ENCODE peak calls at places on chromosomes 13 and 19, in five cellular contexts. One of them, this sample, is unnamed.

GRCh38 chr13:29676941-29677452 is 81.5 kb upstream of the SLC7A1 start:
- DNase-seq in fibroblast of pulmonary artery: no peak
- DNase-seq in AG04449: no peak
- DNase-seq in fibroblast of lung: peak
- DNase-seq in AG09309: no peak
- DNase-seq in this sample: peak

GRCh38 chr13:27622102-27622820 is 569 bp downstream of the POLR1D start:
- DNase-seq in fibroblast of pulmonary artery: peak
- DNase-seq in AG04449: no peak
- DNase-seq in fibroblast of lung: no peak
- DNase-seq in AG09309: no peak
- DNase-seq in this sample: peak

GRCh38 chr19:15551183-15552004 is 43.1 kb downstream of the CYP4F22 start:
- DNase-seq in fibroblast of pulmonary artery: peak
- DNase-seq in AG04449: no peak
- DNase-seq in fibroblast of lung: no peak
- DNase-seq in AG09309: no peak
- DNase-seq in this sample: peak

GRCh38 chr13:39102981-39103490 is 64.8 kb downstream of the NHLRC3 start:
- DNase-seq in fibroblast of pulmonary artery: no peak
- DNase-seq in AG04449: no peak
- DNase-seq in fibroblast of lung: no peak
- DNase-seq in AG09309: no peak
- DNase-seq in this sample: no peak

GRCh38 chr19:21126078-21126477 is 15.8 kb upstream of the ZNF431 start:
- DNase-seq in fibroblast of pulmonary artery: no peak
- DNase-seq in AG04449: no peak
- DNase-seq in fibroblast of lung: no peak
- DNase-seq in AG09309: no peak
- DNase-seq in this sample: no peak

GRCh38 chr13:72886272-72887062 is 104.5 kb downstream of the PIBF1 start:
- DNase-seq in fibroblast of pulmonary artery: peak
- DNase-seq in AG04449: no peak
- DNase-seq in fibroblast of lung: peak
- DNase-seq in AG09309: peak
- DNase-seq in this sample: peak

GRCh38 chr13:107941345-107942029 is 273.8 kb downstream of the LIG4 start:
- DNase-seq in fibroblast of pulmonary artery: no peak
- DNase-seq in AG04449: no peak
- DNase-seq in fibroblast of lung: no peak
- DNase-seq in AG09309: no peak
- DNase-seq in this sample: no peak

GRCh38 chr13:34246511-34246910 is 428.6 kb downstream of the RFC3 start:
- DNase-seq in fibroblast of pulmonary artery: peak
- DNase-seq in AG04449: no peak
- DNase-seq in fibroblast of lung: peak
- DNase-seq in AG09309: no peak
- DNase-seq in this sample: peak

GRCh38 chr13:108120332-108120731 is 95.0 kb downstream of the LIG4 start:
- DNase-seq in fibroblast of pulmonary artery: no peak
- DNase-seq in AG04449: no peak
- DNase-seq in fibroblast of lung: no peak
- DNase-seq in AG09309: no peak
- DNase-seq in this sample: no peak

GRCh38 chr13:46010148-46010547 is 42.4 kb downstream of the ZC3H13 start:
- DNase-seq in fibroblast of pulmonary artery: peak
- DNase-seq in AG04449: no peak
- DNase-seq in fibroblast of lung: no peak
- DNase-seq in AG09309: no peak
- DNase-seq in this sample: peak

GRCh38 chr13:95540848-95541247 is 11.7 kb upstream of the CLDN10 start:
- DNase-seq in fibroblast of pulmonary artery: no peak
- DNase-seq in AG04449: no peak
- DNase-seq in fibroblast of lung: no peak
- DNase-seq in AG09309: no peak
- DNase-seq in this sample: no peak

GRCh38 chr19:35716735-35716984 is 1.1 kb upstream of the KMT2B start:
- DNase-seq in fibroblast of pulmonary artery: no peak
- DNase-seq in AG04449: no peak
- DNase-seq in fibroblast of lung: no peak
- DNase-seq in AG09309: no peak
- DNase-seq in this sample: no peak

GRCh38 chr19:4027146-4027545 is 19.6 kb downstream of the PIAS4 start:
- DNase-seq in fibroblast of pulmonary artery: no peak
- DNase-seq in AG04449: no peak
- DNase-seq in fibroblast of lung: no peak
- DNase-seq in AG09309: no peak
- DNase-seq in this sample: no peak

GRCh38 chr13:101035119-101035620 is 360.6 kb upstream of the TMTC4 start:
- DNase-seq in fibroblast of pulmonary artery: no peak
- DNase-seq in AG04449: no peak
- DNase-seq in fibroblast of lung: no peak
- DNase-seq in AG09309: no peak
- DNase-seq in this sample: no peak

GRCh38 chr19:291561-292280 is 518 bp upstream of the PLPP2 start:
- DNase-seq in fibroblast of pulmonary artery: no peak
- DNase-seq in AG04449: no peak
- DNase-seq in fibroblast of lung: no peak
- DNase-seq in AG09309: no peak
- DNase-seq in this sample: no peak

GRCh38 chr13:110525328-110526319 is 35.9 kb downstream of the RAB20 start:
- DNase-seq in fibroblast of pulmonary artery: no peak
- DNase-seq in AG04449: no peak
- DNase-seq in fibroblast of lung: no peak
- DNase-seq in AG09309: no peak
- DNase-seq in this sample: no peak

GRCh38 chr13:41470187-41470586 is 12.8 kb downstream of the RGCC start:
- DNase-seq in fibroblast of pulmonary artery: no peak
- DNase-seq in AG04449: no peak
- DNase-seq in fibroblast of lung: no peak
- DNase-seq in AG09309: no peak
- DNase-seq in this sample: no peak

GRCh38 chr13:111387026-111387871 is 66.8 kb downstream of the TEX29 start:
- DNase-seq in fibroblast of pulmonary artery: no peak
- DNase-seq in AG04449: no peak
- DNase-seq in fibroblast of lung: no peak
- DNase-seq in AG09309: no peak
- DNase-seq in this sample: no peak

GRCh38 chr13:91142572-91142971 is 204.9 kb upstream of the MIR17HG start:
- DNase-seq in fibroblast of pulmonary artery: peak
- DNase-seq in AG04449: no peak
- DNase-seq in fibroblast of lung: peak
- DNase-seq in AG09309: no peak
- DNase-seq in this sample: peak

GRCh38 chr19:53908106-53908932 is 759 bp upstream of the CACNG7 start:
- DNase-seq in fibroblast of pulmonary artery: peak
- DNase-seq in AG04449: no peak
- DNase-seq in fibroblast of lung: peak
- DNase-seq in AG09309: no peak
- DNase-seq in this sample: peak

GRCh38 chr13:113468029-113468428 is 14.7 kb upstream of the ADPRHL1 start:
- DNase-seq in fibroblast of pulmonary artery: no peak
- DNase-seq in AG04449: no peak
- DNase-seq in fibroblast of lung: no peak
- DNase-seq in AG09309: no peak
- DNase-seq in this sample: no peak

GRCh38 chr13:26623125-26623524 is 65.6 kb downstream of the WASF3 start:
- DNase-seq in fibroblast of pulmonary artery: no peak
- DNase-seq in AG04449: no peak
- DNase-seq in fibroblast of lung: no peak
- DNase-seq in AG09309: no peak
- DNase-seq in this sample: peak

GRCh38 chr13:75764251-75764650 is 128.1 kb downstream of the LMO7 start:
- DNase-seq in fibroblast of pulmonary artery: no peak
- DNase-seq in AG04449: no peak
- DNase-seq in fibroblast of lung: no peak
- DNase-seq in AG09309: no peak
- DNase-seq in this sample: no peak

GRCh38 chr19:42140125-42140754 is 8.0 kb upstream of the POU2F2 start:
- DNase-seq in fibroblast of pulmonary artery: peak
- DNase-seq in AG04449: no peak
- DNase-seq in fibroblast of lung: peak
- DNase-seq in AG09309: no peak
- DNase-seq in this sample: peak

GRCh38 chr19:18657590-18658365 is 20.9 kb downstream of the KLHL26 start:
- DNase-seq in fibroblast of pulmonary artery: peak
- DNase-seq in AG04449: no peak
- DNase-seq in fibroblast of lung: peak
- DNase-seq in AG09309: peak
- DNase-seq in this sample: peak

GRCh38 chr13:91659583-91660415 is 261.4 kb downstream of the GPC5 start:
- DNase-seq in fibroblast of pulmonary artery: no peak
- DNase-seq in AG04449: no peak
- DNase-seq in fibroblast of lung: no peak
- DNase-seq in AG09309: no peak
- DNase-seq in this sample: no peak

GRCh38 chr19:34664870-34665269 is 12.1 kb downstream of the SCGB2B2 start:
- DNase-seq in fibroblast of pulmonary artery: no peak
- DNase-seq in AG04449: no peak
- DNase-seq in fibroblast of lung: no peak
- DNase-seq in AG09309: no peak
- DNase-seq in this sample: no peak

GRCh38 chr13:50208826-50209335 is 193.6 kb downstream of the KCNRG start:
- DNase-seq in fibroblast of pulmonary artery: peak
- DNase-seq in AG04449: peak
- DNase-seq in fibroblast of lung: peak
- DNase-seq in AG09309: peak
- DNase-seq in this sample: peak

GRCh38 chr13:50213526-50213925 is 198.3 kb downstream of the KCNRG start:
- DNase-seq in fibroblast of pulmonary artery: no peak
- DNase-seq in AG04449: no peak
- DNase-seq in fibroblast of lung: no peak
- DNase-seq in AG09309: no peak
- DNase-seq in this sample: no peak

GRCh38 chr13:50215389-50215788 is 200.1 kb downstream of the KCNRG start:
- DNase-seq in fibroblast of pulmonary artery: no peak
- DNase-seq in AG04449: no peak
- DNase-seq in fibroblast of lung: peak
- DNase-seq in AG09309: no peak
- DNase-seq in this sample: no peak

GRCh38 chr13:50214514-50214913 is 199.3 kb downstream of the KCNRG start:
- DNase-seq in fibroblast of pulmonary artery: no peak
- DNase-seq in AG04449: no peak
- DNase-seq in fibroblast of lung: no peak
- DNase-seq in AG09309: no peak
- DNase-seq in this sample: no peak

DNA sequence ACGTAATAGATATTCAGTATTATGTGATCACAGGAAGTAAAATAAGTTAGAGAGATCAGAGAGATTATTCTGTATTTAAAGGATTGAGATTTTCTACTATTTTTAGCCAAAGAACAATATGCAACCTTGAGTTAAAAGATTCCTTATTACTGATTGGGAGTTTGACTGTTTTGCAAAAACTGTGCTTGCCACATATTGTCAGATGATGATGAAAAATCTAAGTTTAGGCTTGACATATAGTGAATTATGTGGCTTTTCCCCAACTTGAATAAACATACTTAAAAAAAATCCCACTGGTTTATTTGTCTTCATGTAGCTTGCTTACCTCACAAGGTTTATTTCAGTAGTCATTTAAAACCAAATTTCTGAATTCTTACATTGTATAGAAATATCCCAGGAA is 194.4 kb downstream of the KCNRG start:
- DNase-seq in fibroblast of pulmonary artery: peak
- DNase-seq in AG04449: no peak
- DNase-seq in fibroblast of lung: no peak
- DNase-seq in AG09309: no peak
- DNase-seq in this sample: peak
- H3K4me3 ChIP-seq in fibroblast of pulmonary artery: no peak
- H3K4me3 ChIP-seq in AG04449: no peak
- H3K4me3 ChIP-seq in fibroblast of lung: no peak
- H3K4me3 ChIP-seq in AG09309: no peak
- H3K4me3 ChIP-seq in this sample: no peak

GRCh38 chr13:31538067-31539042 is 201.0 kb upstream of the RXFP2 start:
- DNase-seq in fibroblast of pulmonary artery: peak
- DNase-seq in AG04449: no peak
- DNase-seq in fibroblast of lung: peak
- DNase-seq in AG09309: no peak
- DNase-seq in this sample: peak
- TF ChIP-seq CTCF in fibroblast of pulmonary artery: peak
- TF ChIP-seq CTCF in AG04449: peak
- TF ChIP-seq CTCF in fibroblast of lung: peak
- TF ChIP-seq CTCF in AG09309: peak
- TF ChIP-seq CTCF in this sample: peak

DNA sequence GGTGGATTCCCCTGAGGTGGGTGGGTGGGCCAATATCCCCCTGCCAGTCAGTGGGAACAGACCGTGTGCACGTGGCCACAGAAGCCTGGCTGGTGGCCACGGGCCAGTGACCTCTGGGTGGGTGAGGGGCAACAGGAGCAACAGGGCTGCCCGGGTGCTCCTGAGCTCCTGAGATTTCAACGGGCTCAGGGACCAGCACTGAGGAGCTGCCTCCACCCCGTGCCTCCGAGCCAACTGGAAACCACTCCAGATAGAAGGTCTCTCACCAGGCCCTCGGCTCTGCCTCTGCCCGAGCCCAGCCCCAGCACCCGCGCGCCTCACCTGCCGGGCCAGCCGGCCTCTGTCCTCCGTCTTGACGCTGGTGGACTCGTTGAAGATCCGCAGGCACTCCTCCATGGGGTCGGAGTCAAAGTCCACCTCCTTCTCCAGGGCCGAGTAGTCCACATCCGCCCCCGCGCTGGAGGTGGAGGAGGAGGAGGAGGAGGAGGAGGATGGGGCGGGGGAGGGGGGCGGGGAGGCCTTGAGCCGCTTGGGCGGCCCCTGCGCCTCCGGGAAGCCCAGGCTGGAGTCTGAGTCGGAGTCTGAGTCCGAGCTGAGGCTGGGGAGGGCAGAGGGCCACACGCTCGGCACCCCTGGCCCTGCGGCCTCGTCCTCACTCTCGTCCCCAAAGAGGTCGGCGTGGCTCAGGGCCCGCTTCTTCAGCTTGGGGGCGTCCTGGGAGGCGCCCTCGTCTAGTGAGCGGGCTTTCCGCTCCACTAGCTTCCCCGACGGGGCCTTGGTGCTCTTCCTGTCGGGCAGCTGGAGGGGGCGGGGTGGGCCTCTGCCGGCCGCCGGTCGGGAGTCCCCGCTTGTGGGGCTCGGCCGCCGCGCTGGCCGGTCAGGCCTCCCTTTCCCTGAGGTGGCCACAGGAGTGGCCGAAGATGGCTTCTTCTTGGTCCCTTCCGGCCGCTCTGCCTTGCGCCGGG is 14.8 kb upstream of the ATP8B3 start:
- DNase-seq in fibroblast of pulmonary artery: peak
- DNase-seq in AG04449: no peak
- DNase-seq in fibroblast of lung: no peak
- DNase-seq in AG09309: no peak
- DNase-seq in this sample: no peak
- H3K4me3 ChIP-seq in fibroblast of pulmonary artery: peak
- H3K4me3 ChIP-seq in AG04449: no peak
- H3K4me3 ChIP-seq in fibroblast of lung: no peak
- H3K4me3 ChIP-seq in AG09309: no peak
- H3K4me3 ChIP-seq in this sample: no peak

DNA sequence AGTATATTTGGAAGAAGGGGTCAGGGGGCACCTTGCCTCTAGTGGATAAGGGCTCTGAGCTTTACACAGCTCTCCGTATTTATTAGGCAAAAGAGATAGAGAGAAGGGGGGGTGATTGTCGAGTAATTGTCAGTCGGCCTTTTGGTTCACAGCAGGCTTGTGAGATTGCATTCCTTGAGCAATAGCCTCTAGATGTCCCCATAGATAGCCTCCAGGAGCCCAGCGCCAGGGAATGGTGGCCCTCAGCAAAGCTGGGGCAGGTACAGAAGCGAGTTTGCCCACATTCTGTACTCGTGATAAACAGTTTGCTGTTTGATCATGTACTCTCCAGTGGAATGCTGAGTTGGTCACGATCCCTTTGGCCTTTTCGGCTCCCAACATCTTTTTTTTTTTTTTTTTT is 4.6 kb downstream of the ZNF613 start:
- DNase-seq in fibroblast of pulmonary artery: no peak
- DNase-seq in AG04449: no peak
- DNase-seq in fibroblast of lung: no peak
- DNase-seq in AG09309: no peak
- DNase-seq in this sample: no peak
- TF ChIP-seq CTCF in fibroblast of pulmonary artery: no peak
- TF ChIP-seq CTCF in AG04449: no peak
- TF ChIP-seq CTCF in fibroblast of lung: no peak
- TF ChIP-seq CTCF in AG09309: no peak
- TF ChIP-seq CTCF in this sample: no peak

This sample was measured in fibroblast of mammary gland.